ENCODE peak calls at places on chromosomes 6 and 20, in six cellular contexts. One of them, this sample, is unnamed.

GRCh38 chr6:121691126-121691540 is 255.7 kb downstream of the GJA1 start:
- DNase-seq in psoas muscle: no peak
- DNase-seq in brain microvascular endothelial cell: no peak
- DNase-seq in IMR-90: peak
- DNase-seq in hepatocyte: no peak
- DNase-seq in heart right ventricle: no peak
- DNase-seq in this sample: no peak

GRCh38 chr6:148892247-148892646 is 145.4 kb downstream of the UST start:
- DNase-seq in brain microvascular endothelial cell: no peak
- DNase-seq in hepatocyte: no peak
- DNase-seq in heart right ventricle: no peak
- DNase-seq in IMR-90: peak
- DNase-seq in psoas muscle: no peak
- DNase-seq in this sample: no peak

GRCh38 chr6:40948598-40948997 is 90.4 kb downstream of the UNC5CL start:
- DNase-seq in heart right ventricle: no peak
- DNase-seq in brain microvascular endothelial cell: no peak
- DNase-seq in IMR-90: peak
- DNase-seq in hepatocyte: no peak
- DNase-seq in psoas muscle: no peak
- DNase-seq in this sample: no peak

GRCh38 chr20:37615507-37616425 is 78.1 kb upstream of the CTNNBL1 start:
- DNase-seq in psoas muscle: no peak
- DNase-seq in brain microvascular endothelial cell: no peak
- DNase-seq in heart right ventricle: no peak
- DNase-seq in hepatocyte: peak
- DNase-seq in IMR-90: no peak
- DNase-seq in this sample: no peak

GRCh38 chr20:19921349-19921793 is 95.8 kb upstream of the NAA20 start:
- DNase-seq in hepatocyte: no peak
- DNase-seq in IMR-90: no peak
- DNase-seq in brain microvascular endothelial cell: no peak
- DNase-seq in heart right ventricle: peak
- DNase-seq in psoas muscle: peak
- DNase-seq in this sample: no peak

GRCh38 chr20:41094656-41095055 is 42.7 kb upstream of the PLCG1 start:
- DNase-seq in heart right ventricle: no peak
- DNase-seq in hepatocyte: no peak
- DNase-seq in IMR-90: peak
- DNase-seq in psoas muscle: no peak
- DNase-seq in brain microvascular endothelial cell: no peak
- DNase-seq in this sample: no peak

GRCh38 chr20:2750343-2751251 is 49.8 kb downstream of the CPXM1 start:
- DNase-seq in brain microvascular endothelial cell: peak
- DNase-seq in IMR-90: peak
- DNase-seq in hepatocyte: peak
- DNase-seq in heart right ventricle: no peak
- DNase-seq in psoas muscle: peak
- DNase-seq in this sample: peak

GRCh38 chr6:116633685-116634084 is 17.4 kb downstream of the RSPH4A start:
- DNase-seq in hepatocyte: peak
- DNase-seq in psoas muscle: no peak
- DNase-seq in brain microvascular endothelial cell: no peak
- DNase-seq in IMR-90: no peak
- DNase-seq in heart right ventricle: no peak
- DNase-seq in this sample: no peak

GRCh38 chr6:166770216-166771116 is 143.4 kb upstream of the RPS6KA2 start:
- DNase-seq in IMR-90: peak
- DNase-seq in heart right ventricle: no peak
- DNase-seq in hepatocyte: no peak
- DNase-seq in brain microvascular endothelial cell: no peak
- DNase-seq in psoas muscle: no peak
- DNase-seq in this sample: no peak

GRCh38 chr6:134602123-134602522 is 284.2 kb upstream of the SGK1 start:
- DNase-seq in hepatocyte: no peak
- DNase-seq in IMR-90: no peak
- DNase-seq in heart right ventricle: no peak
- DNase-seq in psoas muscle: no peak
- DNase-seq in brain microvascular endothelial cell: no peak
- DNase-seq in this sample: no peak

GRCh38 chr6:156731436-156731835 is 45.7 kb upstream of the ARID1B start:
- DNase-seq in IMR-90: peak
- DNase-seq in heart right ventricle: no peak
- DNase-seq in psoas muscle: no peak
- DNase-seq in hepatocyte: no peak
- DNase-seq in brain microvascular endothelial cell: peak
- DNase-seq in this sample: no peak

GRCh38 chr20:43681468-43681942 is 14.6 kb downstream of the MYBL2 start:
- DNase-seq in brain microvascular endothelial cell: no peak
- DNase-seq in psoas muscle: no peak
- DNase-seq in heart right ventricle: peak
- DNase-seq in hepatocyte: no peak
- DNase-seq in IMR-90: no peak
- DNase-seq in this sample: no peak

GRCh38 chr6:56019973-56020372 is 144.6 kb upstream of the BMP5 start:
- DNase-seq in IMR-90: peak
- DNase-seq in heart right ventricle: no peak
- DNase-seq in hepatocyte: no peak
- DNase-seq in psoas muscle: no peak
- DNase-seq in brain microvascular endothelial cell: no peak
- DNase-seq in this sample: no peak

GRCh38 chr6:56024931-56025330 is 149.5 kb upstream of the BMP5 start:
- DNase-seq in psoas muscle: no peak
- DNase-seq in brain microvascular endothelial cell: peak
- DNase-seq in heart right ventricle: no peak
- DNase-seq in hepatocyte: no peak
- DNase-seq in IMR-90: no peak
- DNase-seq in this sample: no peak

GRCh38 chr6:56022678-56023077 is 147.3 kb upstream of the BMP5 start:
- DNase-seq in psoas muscle: no peak
- DNase-seq in IMR-90: no peak
- DNase-seq in heart right ventricle: no peak
- DNase-seq in brain microvascular endothelial cell: no peak
- DNase-seq in hepatocyte: no peak
- DNase-seq in this sample: no peak

GRCh38 chr6:56023829-56024228 is 148.4 kb upstream of the BMP5 start:
- DNase-seq in heart right ventricle: no peak
- DNase-seq in IMR-90: no peak
- DNase-seq in brain microvascular endothelial cell: no peak
- DNase-seq in psoas muscle: no peak
- DNase-seq in hepatocyte: no peak
- DNase-seq in this sample: no peak

GRCh38 chr6:56021943-56022342 is 146.6 kb upstream of the BMP5 start:
- DNase-seq in heart right ventricle: no peak
- DNase-seq in brain microvascular endothelial cell: no peak
- DNase-seq in psoas muscle: no peak
- DNase-seq in IMR-90: no peak
- DNase-seq in hepatocyte: no peak
- DNase-seq in this sample: no peak
- TF ChIP-seq CTCF in heart right ventricle: no peak
- TF ChIP-seq CTCF in brain microvascular endothelial cell: peak
- TF ChIP-seq CTCF in psoas muscle: no peak
- TF ChIP-seq CTCF in IMR-90: peak
- TF ChIP-seq CTCF in hepatocyte: no peak
- TF ChIP-seq CTCF in this sample: no peak

DNA sequence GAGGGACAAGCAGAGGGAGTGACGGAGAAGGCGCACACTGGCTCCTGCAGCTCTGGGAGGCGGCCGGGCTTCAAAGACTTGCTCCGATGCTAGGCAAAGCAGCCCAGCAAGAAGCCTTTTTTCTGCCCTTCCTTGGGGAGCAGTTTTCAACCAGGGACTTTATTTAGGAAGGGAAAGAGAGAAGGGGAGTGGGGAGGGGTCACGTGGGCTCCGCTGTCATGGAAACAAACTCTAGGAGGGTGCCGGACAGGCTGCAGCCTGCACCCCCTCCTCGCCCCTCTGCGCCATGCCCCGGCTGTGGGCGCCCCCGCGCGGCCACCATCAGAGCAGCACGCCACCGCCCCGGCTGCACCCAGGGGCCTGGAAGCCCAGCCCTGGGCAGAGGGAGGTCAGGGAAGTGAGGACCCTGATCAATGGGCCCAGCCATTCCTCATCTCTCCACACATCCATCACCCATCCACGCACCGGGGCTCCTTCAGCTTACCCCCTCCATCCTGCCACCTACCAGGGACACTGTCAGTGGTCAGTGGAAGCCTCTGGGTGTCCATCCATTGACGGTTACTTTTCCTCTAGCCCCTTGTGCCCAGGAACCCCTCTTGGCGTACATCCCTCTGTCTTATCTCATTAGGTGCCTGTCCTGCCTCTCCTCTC is 66.6 kb upstream of the CCDC167 start:
- DNase-seq in heart right ventricle: peak
- DNase-seq in hepatocyte: peak
- DNase-seq in brain microvascular endothelial cell: peak
- DNase-seq in psoas muscle: peak
- DNase-seq in IMR-90: no peak
- DNase-seq in this sample: peak
- H3K4me3 ChIP-seq in heart right ventricle: peak
- H3K4me3 ChIP-seq in hepatocyte: peak
- H3K4me3 ChIP-seq in brain microvascular endothelial cell: peak
- H3K4me3 ChIP-seq in psoas muscle: peak
- H3K4me3 ChIP-seq in IMR-90: peak
- H3K4me3 ChIP-seq in this sample: peak

DNA sequence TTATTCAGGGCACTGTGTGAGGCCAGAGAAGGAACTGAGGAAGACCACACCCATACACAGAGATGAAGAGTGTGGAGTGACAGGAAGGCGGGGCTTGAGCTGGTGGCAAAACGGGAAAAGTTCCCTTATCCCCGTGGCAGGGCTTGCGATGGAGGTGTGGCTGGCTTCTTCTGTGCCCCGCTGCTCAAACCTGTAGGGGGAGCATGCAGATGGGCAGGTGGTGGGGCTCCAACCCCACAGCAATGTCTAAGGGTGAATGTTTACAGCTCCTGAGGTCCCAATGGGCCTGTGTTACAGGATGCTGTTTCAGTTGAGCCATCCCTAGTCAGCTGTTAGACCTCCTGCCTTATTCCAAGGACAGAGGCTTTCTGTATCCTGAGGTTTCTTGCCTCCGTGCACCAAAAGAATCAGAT is 105.9 kb downstream of the LY86 start:
- DNase-seq in brain microvascular endothelial cell: no peak
- DNase-seq in hepatocyte: no peak
- DNase-seq in IMR-90: no peak
- DNase-seq in heart right ventricle: no peak
- DNase-seq in psoas muscle: no peak
- DNase-seq in this sample: no peak
- H3K27ac ChIP-seq in brain microvascular endothelial cell: no peak
- H3K27ac ChIP-seq in hepatocyte: peak
- H3K27ac ChIP-seq in IMR-90: no peak
- H3K27ac ChIP-seq in heart right ventricle: peak
- H3K27ac ChIP-seq in psoas muscle: peak
- H3K27ac ChIP-seq in this sample: no peak

DNA sequence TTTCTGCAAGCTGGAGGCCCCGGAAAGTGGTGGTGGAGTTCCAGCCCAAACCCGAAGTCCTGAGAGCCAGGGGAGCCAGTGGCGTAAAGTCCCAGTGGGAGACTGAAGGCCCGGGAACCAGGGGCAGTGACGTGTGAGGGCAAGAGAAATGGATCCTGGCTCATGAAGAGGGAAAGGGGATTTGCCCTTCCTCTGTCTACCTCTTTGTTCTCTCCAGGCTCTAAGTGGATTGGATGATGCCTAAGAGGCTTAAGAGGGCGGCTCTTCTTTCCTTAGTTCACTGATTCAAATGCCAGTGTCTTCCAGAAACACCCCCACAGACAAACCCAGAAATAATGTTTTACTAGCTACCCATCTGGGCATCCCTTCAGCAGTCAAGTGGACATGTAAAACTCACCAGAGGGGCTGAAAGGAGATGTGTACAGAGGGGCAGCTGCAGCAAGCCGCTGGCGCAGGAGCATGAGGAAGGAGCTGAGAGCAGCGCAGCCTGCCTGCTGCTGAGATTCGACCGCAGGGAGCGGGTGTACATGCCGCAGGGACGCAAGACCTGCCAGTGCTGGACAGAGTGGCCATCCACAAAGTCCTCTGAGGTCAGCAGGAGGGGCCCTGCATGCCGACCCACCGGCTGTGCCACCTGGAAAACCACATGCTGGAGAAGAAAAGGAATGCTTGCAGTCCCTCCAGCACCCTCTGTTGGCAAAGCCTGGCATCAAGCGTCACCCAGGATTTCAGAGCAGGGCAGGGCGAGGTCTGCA is 29.5 kb downstream of the CDYL start:
- DNase-seq in psoas muscle: peak
- DNase-seq in brain microvascular endothelial cell: no peak
- DNase-seq in IMR-90: peak
- DNase-seq in hepatocyte: peak
- DNase-seq in heart right ventricle: peak
- DNase-seq in this sample: no peak
- TF ChIP-seq CTCF in psoas muscle: peak
- TF ChIP-seq CTCF in brain microvascular endothelial cell: peak
- TF ChIP-seq CTCF in IMR-90: peak
- TF ChIP-seq CTCF in hepatocyte: peak
- TF ChIP-seq CTCF in heart right ventricle: peak
- TF ChIP-seq CTCF in this sample: peak

This sample was measured in coronary artery.